ENCODE peak calls at places on chromosome 10, in seven cellular contexts. Y is lower leg skin, R is WTC11, F is RWPE2, D is glutamatergic neuron, X is right atrium auricular region, S is heart left ventricle. K is an unnamed sample.

GRCh38 chr10:80580811-80581468 is 43.2 kb downstream of the SH2D4B start:
- DNase-seq in Y (no peak), R (no peak), F (no peak), D (no peak), X (no peak), S (no peak), K (no peak)

GRCh38 chr10:110209926-110210662 is 2.7 kb downstream of the MXI1 start:
- DNase-seq in Y (peak), R (peak), F (no peak), D (peak), X (no peak), S (peak), K (no peak)

GRCh38 chr10:84179059-84179710 is 5.6 kb downstream of the GPR15LG start:
- DNase-seq in Y (peak), R (no peak), F (peak), D (no peak), X (no peak), S (no peak), K (no peak)

GRCh38 chr10:119296703-119297102 is 89.3 kb downstream of the GRK5 start:
- DNase-seq in Y (no peak), R (no peak), F (no peak), D (no peak), X (no peak), S (peak), K (no peak)

GRCh38 chr10:3811331-3811870 is 26.4 kb upstream of the KLF6 start:
- DNase-seq in Y (no peak), R (no peak), F (peak), D (no peak), X (no peak), S (no peak), K (no peak)

GRCh38 chr10:106615081-106615480 is 549.4 kb downstream of the SORCS1 start:
- DNase-seq in Y (no peak), R (no peak), F (no peak), D (no peak), X (no peak), S (no peak), K (no peak)

GRCh38 chr10:51201947-51202346 is 127.7 kb downstream of the PRKG1 start:
- DNase-seq in Y (no peak), R (no peak), F (no peak), D (no peak), X (no peak), S (no peak), K (no peak)

GRCh38 chr10:34830527-34830926 is 15.4 kb upstream of the PARD3 start:
- DNase-seq in Y (no peak), R (no peak), F (no peak), D (no peak), X (no peak), S (no peak), K (no peak)

GRCh38 chr10:86825366-86825765 is 68.9 kb downstream of the BMPR1A start:
- DNase-seq in Y (no peak), R (no peak), F (no peak), D (no peak), X (no peak), S (no peak), K (no peak)

GRCh38 chr10:11178606-11179221 is 161.0 kb downstream of the CELF2 start:
- DNase-seq in Y (peak), R (no peak), F (no peak), D (peak), X (no peak), S (peak), K (peak)

GRCh38 chr10:13390604-13391522 is 42.8 kb upstream of the SEPHS1 start:
- DNase-seq in Y (no peak), R (no peak), F (no peak), D (no peak), X (no peak), S (no peak), K (no peak)

GRCh38 chr10:99685232-99686041 is 26.1 kb downstream of the ENTPD7 start:
- DNase-seq in Y (no peak), R (no peak), F (no peak), D (no peak), X (no peak), S (no peak), K (no peak)

GRCh38 chr10:118832242-118832651 is 77.5 kb upstream of the CACUL1 start:
- DNase-seq in Y (peak), R (no peak), F (no peak), D (no peak), X (peak), S (peak), K (no peak)

GRCh38 chr10:94397549-94398370 is 4.6 kb upstream of the TBC1D12 start:
- DNase-seq in Y (no peak), R (no peak), F (no peak), D (no peak), X (no peak), S (no peak), K (no peak)

GRCh38 chr10:21513035-21513434 is 12.4 kb downstream of the SKIDA1 start:
- DNase-seq in Y (no peak), R (no peak), F (no peak), D (no peak), X (no peak), S (no peak), K (no peak)

GRCh38 chr10:97234403-97234802 is 48.6 kb upstream of the SLIT1 start:
- DNase-seq in Y (no peak), R (no peak), F (no peak), D (no peak), X (no peak), S (no peak), K (no peak)

GRCh38 chr10:50988792-50989191 is 85.5 kb upstream of the PRKG1 start:
- DNase-seq in Y (no peak), R (no peak), F (no peak), D (no peak), X (no peak), S (no peak), K (no peak)

GRCh38 chr10:121541450-121541849 is 56.8 kb downstream of the FGFR2 start:
- DNase-seq in Y (no peak), R (no peak), F (no peak), D (no peak), X (no peak), S (no peak), K (no peak)

GRCh38 chr10:106566871-106567270 is 597.6 kb downstream of the SORCS1 start:
- DNase-seq in Y (no peak), R (no peak), F (no peak), D (no peak), X (no peak), S (no peak), K (no peak)

GRCh38 chr10:103295391-103296044 is 18.6 kb downstream of the INA start:
- DNase-seq in Y (no peak), R (no peak), F (no peak), D (no peak), X (no peak), S (no peak), K (no peak)

GRCh38 chr10:101001225-101002035 is 1.8 kb downstream of the LZTS2 start:
- DNase-seq in Y (peak), R (no peak), F (no peak), D (no peak), X (peak), S (peak), K (no peak)

GRCh38 chr10:24597426-24597825 is 126.3 kb downstream of the ARHGAP21 start:
- DNase-seq in Y (no peak), R (no peak), F (no peak), D (no peak), X (no peak), S (no peak), K (no peak)

GRCh38 chr10:32318476-32318896 is 28.5 kb downstream of the EPC1 start:
- DNase-seq in Y (peak), R (no peak), F (no peak), D (no peak), X (no peak), S (no peak), K (no peak)

GRCh38 chr10:843703-844102 is 87.8 kb downstream of the LARP4B start:
- DNase-seq in Y (no peak), R (no peak), F (no peak), D (no peak), X (no peak), S (no peak), K (no peak)

GRCh38 chr10:43970747-43971146 is 322.1 kb upstream of the ZNF32 start:
- DNase-seq in Y (no peak), R (no peak), F (no peak), D (no peak), X (no peak), S (no peak), K (no peak)

GRCh38 chr10:129102906-129103693 is 363.9 kb upstream of the MGMT start:
- DNase-seq in Y (no peak), R (no peak), F (no peak), D (no peak), X (peak), S (no peak), K (no peak)

GRCh38 chr10:82813856-82814255 is 938.9 kb downstream of the NRG3 start:
- DNase-seq in Y (no peak), R (no peak), F (no peak), D (no peak), X (no peak), S (no peak), K (no peak)

GRCh38 chr10:69087600-69088470 is at the start of gene SRGN:
- DNase-seq in Y (peak), R (no peak), F (no peak), D (no peak), X (peak), S (no peak), K (peak)

GRCh38 chr10:49115015-49115795 is at the start of gene VSTM4:
- DNase-seq in Y (no peak), R (peak), F (no peak), D (peak), X (peak), S (peak), K (no peak)

GRCh38 chr10:3014968-3015367 is 52.4 kb upstream of the PFKP start:
- DNase-seq in Y (no peak), R (no peak), F (no peak), D (no peak), X (no peak), S (no peak), K (no peak)

GRCh38 chr10:125003146-125003900 is 61.4 kb downstream of the ZRANB1 start:
- DNase-seq in Y (no peak), R (peak), F (peak), D (no peak), X (no peak), S (peak), K (no peak)

GRCh38 chr10:13822475-13822874 is 235.7 kb downstream of the PRPF18 start:
- DNase-seq in Y (no peak), R (no peak), F (no peak), D (peak), X (no peak), S (no peak), K (no peak)

GRCh38 chr10:133394064-133394663 is at the start of gene MTG1:
- DNase-seq in Y (peak), R (peak), F (peak), D (peak), X (peak), S (peak), K (peak)
- TF ChIP-seq CTCF in Y (no peak), R (no peak), F (no peak), D (no peak), X (peak), S (peak), K (peak)

GRCh38 chr10:8477300-8477699 is 422.8 kb downstream of the GATA3 start:
- DNase-seq in Y (no peak), R (no peak), F (no peak), D (no peak), X (no peak), S (no peak), K (no peak)

GRCh38 chr10:8468477-8468876 is 414.0 kb downstream of the GATA3 start:
- DNase-seq in Y (no peak), R (no peak), F (no peak), D (no peak), X (no peak), S (no peak), K (no peak)

DNA sequence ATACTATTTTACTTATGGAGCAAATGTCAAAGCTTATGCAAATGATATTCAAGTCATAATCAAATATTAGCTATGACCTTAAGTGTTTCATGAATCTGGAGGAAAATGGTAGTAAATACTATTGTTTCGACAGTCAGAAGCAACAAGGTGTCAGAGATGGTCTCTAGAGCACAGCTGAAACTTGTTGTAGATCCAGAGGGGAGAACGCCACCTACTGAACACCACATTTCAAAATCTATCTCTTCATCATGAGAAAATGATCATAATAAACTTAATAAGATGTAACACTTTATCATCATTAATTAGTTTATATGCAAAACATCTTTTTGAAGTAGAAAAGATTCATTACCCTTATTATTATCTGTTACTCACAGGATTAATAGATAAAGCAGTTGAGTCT is 418.7 kb downstream of the GATA3 start:
- DNase-seq in Y (no peak), R (no peak), F (no peak), D (no peak), X (no peak), S (no peak), K (no peak)
- TF ChIP-seq CTCF in Y (no peak), R (no peak), F (no peak), D (no peak), X (peak), S (no peak), K (peak)

DNA sequence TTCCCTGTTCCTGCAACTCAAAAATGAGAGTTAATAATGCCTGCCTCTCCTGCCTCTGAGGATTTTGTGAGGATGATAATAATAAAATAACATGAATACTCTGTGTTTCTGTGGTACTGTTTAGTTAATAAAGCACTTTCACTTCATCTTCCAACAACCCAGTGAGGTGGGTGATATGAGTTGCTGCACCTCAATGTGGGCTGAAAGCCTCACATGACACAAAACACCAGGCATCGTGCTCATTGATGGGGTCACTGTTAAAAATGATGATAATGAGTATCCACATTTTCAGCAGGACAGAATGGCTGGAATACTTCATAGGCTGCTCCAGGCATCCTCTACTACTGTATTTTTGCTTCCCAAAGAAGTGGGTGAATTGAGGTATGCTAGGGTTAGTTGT is 222.8 kb upstream of the NRP1 start:
- DNase-seq in Y (no peak), R (no peak), F (no peak), D (no peak), X (no peak), S (no peak), K (no peak)
- TF ChIP-seq CTCF in Y (no peak), R (no peak), F (no peak), D (no peak), X (no peak), S (no peak), K (no peak)

GRCh38 chr10:29030855-29031254 is 258.0 kb upstream of the LYZL1 start:
- DNase-seq in Y (no peak), R (no peak), F (no peak), D (no peak), X (no peak), S (no peak), K (no peak)
- TF ChIP-seq CTCF in Y (no peak), R (no peak), F (no peak), D (no peak), X (no peak), S (no peak), K (no peak)

GRCh38 chr10:126469692-126470091 is 81.4 kb upstream of the ADAM12 start:
- DNase-seq in Y (no peak), R (no peak), F (no peak), D (no peak), X (no peak), S (no peak), K (no peak)

GRCh38 chr10:126468876-126469643 is 80.8 kb upstream of the ADAM12 start:
- DNase-seq in Y (no peak), R (no peak), F (no peak), D (no peak), X (no peak), S (no peak), K (no peak)

GRCh38 chr10:126463306-126463705 is 75.0 kb upstream of the ADAM12 start:
- DNase-seq in Y (no peak), R (no peak), F (no peak), D (no peak), X (no peak), S (no peak), K (no peak)

GRCh38 chr10:126468467-126468866 is 80.2 kb upstream of the ADAM12 start:
- DNase-seq in Y (no peak), R (no peak), F (no peak), D (no peak), X (no peak), S (no peak), K (no peak)

GRCh38 chr10:126465771-126466170 is 77.5 kb upstream of the ADAM12 start:
- DNase-seq in Y (no peak), R (no peak), F (no peak), D (no peak), X (no peak), S (no peak), K (no peak)
- TF ChIP-seq CTCF in Y (no peak), R (no peak), F (no peak), D (no peak), X (no peak), S (no peak), K (no peak)

GRCh38 chr10:78464856-78465221 is 431.2 kb downstream of the RPS24 start:
- DNase-seq in Y (no peak), R (no peak), F (peak), D (no peak), X (no peak), S (no peak), K (no peak)

GRCh38 chr10:78465456-78465855 is 431.8 kb downstream of the RPS24 start:
- DNase-seq in Y (no peak), R (no peak), F (peak), D (no peak), X (no peak), S (no peak), K (no peak)

GRCh38 chr10:78462728-78463228 is 429.1 kb downstream of the RPS24 start:
- DNase-seq in Y (no peak), R (no peak), F (peak), D (no peak), X (no peak), S (no peak), K (no peak)

GRCh38 chr10:78462221-78462620 is 428.6 kb downstream of the RPS24 start:
- DNase-seq in Y (no peak), R (no peak), F (peak), D (no peak), X (no peak), S (no peak), K (no peak)

GRCh38 chr10:78464118-78464855 is 430.6 kb downstream of the RPS24 start:
- DNase-seq in Y (no peak), R (no peak), F (no peak), D (no peak), X (no peak), S (no peak), K (no peak)
- TF ChIP-seq CTCF in Y (no peak), R (no peak), F (no peak), D (no peak), X (no peak), S (no peak), K (no peak)

GRCh38 chr10:88865281-88865876 is 13.7 kb upstream of the ANKRD22 start:
- DNase-seq in Y (no peak), R (no peak), F (no peak), D (no peak), X (no peak), S (no peak), K (no peak)
- TF ChIP-seq CTCF in Y (no peak), R (no peak), F (peak), D (no peak), X (peak), S (no peak), K (peak)

GRCh38 chr10:73818402-73818801 is 7.0 kb upstream of the NDST2 start:
- DNase-seq in Y (no peak), R (peak), F (no peak), D (no peak), X (no peak), S (no peak), K (no peak)
- TF ChIP-seq CTCF in Y (no peak), R (no peak), F (no peak), D (no peak), X (no peak), S (no peak), K (no peak)